ENCODE peak calls at places on chromosomes 13 and 19, in five cellular contexts. K, E, O, F and T are unnamed samples. For H3K4me1, the result is how much of the 10 kb centered on the place peaks cover.

GRCh38 chr13:53151692-53152421 is 123.2 kb downstream of the OLFM4 start:
- DNase-seq in K (no peak), E (peak), O (peak), F (no peak), T (peak)

GRCh38 chr19:18274303-18274775 is at the start of gene IQCN:
- DNase-seq in K (no peak), E (no peak), O (peak), F (no peak), T (no peak)

GRCh38 chr19:57905258-57905657 is 11.1 kb downstream of the ZNF417 start:
- DNase-seq in K (no peak), E (no peak), O (no peak), F (no peak), T (no peak)

GRCh38 chr19:58328999-58329398 is 2.2 kb downstream of the ZSCAN22 start:
- DNase-seq in K (no peak), E (no peak), O (no peak), F (no peak), T (no peak)

GRCh38 chr13:46389985-46390384 is 2.9 kb upstream of the RUBCNL start:
- DNase-seq in K (no peak), E (peak), O (no peak), F (peak), T (no peak)

GRCh38 chr13:111241006-111241755 is 79.3 kb upstream of the TEX29 start:
- DNase-seq in K (no peak), E (no peak), O (no peak), F (no peak), T (no peak)

GRCh38 chr13:106133025-106133424 is 402.4 kb downstream of the EFNB2 start:
- DNase-seq in K (peak), E (no peak), O (no peak), F (no peak), T (no peak)

GRCh38 chr19:11420429-11420893 is 1.3 kb upstream of the RGL3 start:
- DNase-seq in K (no peak), E (no peak), O (peak), F (no peak), T (peak)

GRCh38 chr13:28273919-28274318 is 135.6 kb downstream of the PAN3 start:
- DNase-seq in K (no peak), E (no peak), O (no peak), F (no peak), T (no peak)

GRCh38 chr19:45638930-45639729 is at the start of gene EML2:
- DNase-seq in K (peak), E (peak), O (peak), F (peak), T (no peak)

GRCh38 chr19:47105874-47106273 is 7.7 kb downstream of the ZC3H4 start:
- DNase-seq in K (no peak), E (no peak), O (no peak), F (no peak), T (no peak)

GRCh38 chr13:44894001-44894770 is 95.1 kb downstream of the NUFIP1 start:
- DNase-seq in K (no peak), E (no peak), O (no peak), F (no peak), T (no peak)

GRCh38 chr13:33480561-33480960 is 195.0 kb upstream of the STARD13 start:
- DNase-seq in K (no peak), E (no peak), O (no peak), F (no peak), T (no peak)

GRCh38 chr19:38090561-38090960 is 133.5 kb downstream of the DPF1 start:
- DNase-seq in K (no peak), E (no peak), O (no peak), F (no peak), T (peak)

GRCh38 chr13:99269627-99270252 is 11.6 kb upstream of the GPR18 start:
- DNase-seq in K (peak), E (no peak), O (no peak), F (no peak), T (no peak)

GRCh38 chr13:27229642-27230041 is 21.7 kb upstream of the RPL21 start:
- DNase-seq in K (no peak), E (no peak), O (no peak), F (no peak), T (no peak)
- H3K4me1 ChIP-seq in K (under half), E (under half), O (under half), F (under half), T (under half)

DNA sequence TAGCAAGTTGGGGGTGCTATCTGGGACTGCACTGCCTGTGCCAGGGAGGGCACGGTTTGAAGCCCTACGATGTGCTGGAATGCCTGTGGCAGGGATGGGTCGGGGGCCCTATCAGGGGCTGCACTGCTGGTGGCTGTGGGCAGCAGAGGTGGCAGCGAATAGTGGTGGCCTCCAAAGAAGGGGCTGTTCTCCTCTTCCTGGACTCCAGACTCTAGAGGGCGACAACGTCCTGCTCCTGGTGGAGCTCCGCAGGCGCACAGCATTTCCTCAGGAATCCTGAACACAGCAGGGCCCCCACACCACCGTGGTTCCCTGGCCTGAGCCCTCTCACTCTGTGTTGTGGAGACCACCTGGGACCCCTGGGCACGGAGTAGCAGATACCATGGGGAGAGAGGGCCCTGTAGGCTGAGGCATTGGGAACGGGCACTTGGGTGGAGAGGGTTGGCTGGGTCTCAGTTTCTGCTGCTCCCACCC is 145.6 kb downstream of the TNFRSF19 start:
- DNase-seq in K (no peak), E (no peak), O (no peak), F (no peak), T (no peak)
- TF ChIP-seq CTCF in K (no peak), E (peak), O (no peak), F (peak), T (no peak)

GRCh38 chr19:1041835-1042685 is 2.2 kb downstream of the ABCA7 start:
- DNase-seq in K (no peak), E (no peak), O (no peak), F (no peak), T (no peak)
- H3K4me3 ChIP-seq in K (no peak), E (no peak), O (no peak), F (no peak), T (no peak)

GRCh38 chr19:33047422-33047821 is 17.3 kb downstream of the RHPN2 start:
- DNase-seq in K (peak), E (no peak), O (no peak), F (peak), T (no peak)

GRCh38 chr19:33050110-33050509 is 14.6 kb downstream of the RHPN2 start:
- DNase-seq in K (no peak), E (no peak), O (no peak), F (no peak), T (no peak)

GRCh38 chr19:33054623-33055022 is 10.1 kb downstream of the RHPN2 start:
- DNase-seq in K (no peak), E (peak), O (no peak), F (peak), T (no peak)

GRCh38 chr19:33052352-33052972 is 12.2 kb downstream of the RHPN2 start:
- DNase-seq in K (peak), E (peak), O (peak), F (no peak), T (no peak)

GRCh38 chr19:33048806-33049676 is 15.6 kb downstream of the RHPN2 start:
- DNase-seq in K (peak), E (no peak), O (no peak), F (no peak), T (no peak)
- H3K4me1 ChIP-seq in K (under half), E (under half), O (under half), F (under half), T (under half)

GRCh38 chr19:53868892-53869804 is 1.5 kb downstream of the MYADM start:
- DNase-seq in K (peak), E (peak), O (peak), F (peak), T (peak)
- TF ChIP-seq CTCF in K (no peak), E (peak), O (no peak), F (no peak), T (peak)

GRCh38 chr19:22634450-22634827 is 315 bp downstream of the ZNF492 start:
- DNase-seq in K (no peak), E (no peak), O (peak), F (no peak), T (peak)
- H3K4me3 ChIP-seq in K (peak), E (peak), O (peak), F (peak), T (peak)

DNA sequence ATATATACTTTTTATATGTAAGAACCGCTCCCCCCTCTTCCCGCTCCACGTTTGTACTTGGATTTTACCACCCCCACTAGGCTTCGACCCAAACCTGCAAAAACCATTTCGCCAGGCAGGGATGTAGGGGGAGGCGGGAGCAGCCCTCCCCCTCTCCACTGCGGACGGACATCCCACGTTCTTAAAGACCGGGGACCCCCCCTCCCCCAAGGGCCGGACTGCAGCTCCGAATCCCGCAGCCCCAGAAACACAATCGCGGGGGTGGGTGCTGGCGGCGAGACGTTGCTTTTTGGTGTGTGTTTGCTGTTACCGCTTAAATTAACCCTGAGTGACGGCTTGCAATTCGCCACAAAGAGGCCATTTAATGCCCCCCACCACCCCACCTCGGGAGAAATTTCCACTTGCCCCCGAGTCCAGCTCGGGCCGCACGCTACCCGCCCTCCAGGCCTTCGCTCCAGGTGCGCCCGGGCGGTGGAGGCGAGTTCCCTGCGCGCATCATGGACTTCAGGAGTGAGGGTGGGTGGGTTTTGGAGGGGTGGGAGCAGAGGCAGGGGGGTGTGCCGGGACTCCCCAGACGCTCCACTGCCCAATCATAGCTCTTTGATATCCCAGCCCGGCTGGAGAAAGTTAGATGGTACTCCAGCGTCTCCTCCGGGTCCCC is 15.8 kb downstream of the NFIX start:
- DNase-seq in K (no peak), E (no peak), O (no peak), F (no peak), T (no peak)
- H3K4me1 ChIP-seq in K (half or more), E (half or more), O (half or more), F (half or more), T (half or more)

GRCh38 chr13:95603887-95604533 is 40.5 kb downstream of the DZIP1 start:
- DNase-seq in K (peak), E (peak), O (peak), F (no peak), T (peak)

GRCh38 chr13:95604534-95604915 is 40.0 kb downstream of the DZIP1 start:
- DNase-seq in K (peak), E (no peak), O (no peak), F (no peak), T (no peak)

GRCh38 chr13:95605426-95606125 is 38.9 kb downstream of the DZIP1 start:
- DNase-seq in K (no peak), E (no peak), O (no peak), F (no peak), T (no peak)

GRCh38 chr13:95601906-95602305 is 42.6 kb downstream of the DZIP1 start:
- DNase-seq in K (no peak), E (no peak), O (no peak), F (no peak), T (no peak)

GRCh38 chr13:95601216-95601615 is 43.3 kb downstream of the DZIP1 start:
- DNase-seq in K (no peak), E (no peak), O (no peak), F (no peak), T (no peak)
- TF ChIP-seq CTCF in K (no peak), E (no peak), O (no peak), F (no peak), T (no peak)